ENCODE peak calls at places on chromosomes 11 and 22, in four cellular contexts. G is astrocyte of the spinal cord, B is right atrium auricular region, U is fibroblast of lung. F is an unnamed sample.

GRCh38 chr11:42521994-42522393 is 789.8 kb upstream of the API5 start:
- DNase-seq in G (peak; percentile 0), B (no peak), U (peak; percentile 10), F (peak; percentile 68)

GRCh38 chr11:114160884-114161283 is 101.4 kb downstream of the ZBTB16 start:
- DNase-seq in G (peak; percentile 55), B (no peak), U (no peak), F (peak; percentile 92)

GRCh38 chr22:17700778-17701177 is 62.2 kb downstream of the BCL2L13 start:
- DNase-seq in G (no peak), B (no peak), U (no peak), F (no peak)

GRCh38 chr11:105673089-105673488 is 63.2 kb downstream of the GRIA4 start:
- DNase-seq in G (peak; percentile 68), B (no peak), U (peak; percentile 56), F (peak; percentile 40)

GRCh38 chr22:33922268-33922667 is 2.0 kb upstream of the LARGE1 start:
- DNase-seq in G (no peak), B (peak; percentile 67), U (peak; percentile 30), F (peak; percentile 9)

GRCh38 chr11:76624515-76625379 is 45.8 kb downstream of the LRRC32 start:
- DNase-seq in G (no peak), B (peak; percentile 46), U (no peak), F (no peak)

GRCh38 chr22:39176067-39176621 is 23.7 kb upstream of the CBX7 start:
- DNase-seq in G (peak; percentile 49), B (no peak), U (peak; percentile 74), F (peak; percentile 35)

GRCh38 chr11:130781906-130782305 is 134.4 kb downstream of the SNX19 start:
- DNase-seq in G (peak; percentile 55), B (peak; percentile 73), U (peak; percentile 83), F (peak; percentile 90)

GRCh38 chr11:72641900-72642814 is 32.1 kb downstream of the PDE2A start:
- DNase-seq in G (no peak), B (no peak), U (peak; percentile 7), F (no peak)

GRCh38 chr22:40976866-40977700 is 25.9 kb downstream of the RBX1 start:
- DNase-seq in G (no peak), B (no peak), U (no peak), F (no peak)

GRCh38 chr11:79094601-79095000 is 346.2 kb downstream of the TENM4 start:
- DNase-seq in G (no peak), B (no peak), U (no peak), F (no peak)

GRCh38 chr11:69044111-69045013 is 4.4 kb upstream of the TPCN2 start:
- DNase-seq in G (peak; percentile 77), B (peak; percentile 76), U (peak; percentile 67), F (peak; percentile 58)

GRCh38 chr11:68014157-68014965 is 4.2 kb downstream of the ALDH3B1 start:
- DNase-seq in G (peak; percentile 79), B (no peak), U (peak; percentile 79), F (peak; percentile 88)

GRCh38 chr22:45101828-45102227 is 61.9 kb upstream of the NUP50 start:
- DNase-seq in G (peak; percentile 60), B (peak; percentile 64), U (peak; percentile 44), F (peak; percentile 80)
- TF ChIP-seq CTCF in G (peak; percentile 63), B (no peak), U (peak; percentile 69), F (peak; percentile 75)

GRCh38 chr11:57318178-57318577 is 6.6 kb downstream of the TNKS1BP1 start:
- DNase-seq in G (no peak), B (no peak), U (peak; percentile 36), F (peak; percentile 61)
- H3K4me3 ChIP-seq in G (no peak overlapping the region), B (no peak overlapping the region), U (no peak overlapping the region), F (no peak overlapping the region)

GRCh38 chr11:95154514-95154913 is 64.9 kb downstream of the ENDOD1 start:
- DNase-seq in G (peak; percentile 54), B (no peak), U (peak; percentile 42), F (peak; percentile 67)
- TF ChIP-seq CTCF in G (peak; percentile 69), B (no peak), U (peak; percentile 48), F (peak; percentile 65)

GRCh38 chr11:62025429-62026105 is 58.1 kb upstream of the FTH1 start:
- DNase-seq in G (peak; percentile 82), B (peak; percentile 94), U (peak; percentile 75), F (peak; percentile 97)
- H3K4me3 ChIP-seq in G (no peak overlapping the region), B (peak overlapping the region; percentile 10), U (no peak overlapping the region), F (peak overlapping the region; percentile 10)

DNA sequence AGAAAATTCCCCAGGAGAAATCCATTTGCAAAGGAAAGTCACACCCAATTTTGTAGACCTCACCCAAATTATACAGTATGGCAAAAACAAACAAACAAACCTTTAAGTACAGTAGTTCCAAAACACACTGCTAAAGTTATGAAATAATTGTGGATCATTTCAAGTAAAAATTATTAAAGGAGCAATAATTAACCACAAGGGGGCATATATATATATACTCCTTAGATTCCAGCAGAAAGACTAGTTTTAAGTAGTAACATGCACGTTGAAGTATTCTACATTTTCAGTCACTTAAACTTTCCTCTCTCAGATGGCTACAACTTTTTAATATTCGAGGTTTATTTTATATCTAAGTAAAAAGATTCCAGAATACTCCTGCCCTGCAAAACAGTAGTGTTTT is 26.8 kb downstream of the RNF141 start:
- DNase-seq in G (peak; percentile 26), B (no peak), U (no peak), F (peak; percentile 35)
- TF ChIP-seq CTCF in G (peak; percentile 13), B (peak; percentile 23), U (no peak), F (peak; percentile 27)

GRCh38 chr11:95585071-95585751 is 204.4 kb downstream of the FAM76B start:
- DNase-seq in G (peak; percentile 54), B (no peak), U (peak; percentile 84), F (peak; percentile 66)

GRCh38 chr11:95584180-95584579 is 205.4 kb downstream of the FAM76B start:
- DNase-seq in G (peak; percentile 20), B (no peak), U (peak; percentile 70), F (peak; percentile 78)

GRCh38 chr11:95585752-95586077 is 203.9 kb downstream of the FAM76B start:
- DNase-seq in G (no peak), B (no peak), U (no peak), F (no peak)

GRCh38 chr11:95586155-95586554 is 203.4 kb downstream of the FAM76B start:
- DNase-seq in G (no peak), B (no peak), U (no peak), F (no peak)

GRCh38 chr11:95584589-95584988 is 205.0 kb downstream of the FAM76B start:
- DNase-seq in G (no peak), B (no peak), U (no peak), F (no peak)
- H3K4me3 ChIP-seq in G (no peak overlapping the region), B (no peak overlapping the region), U (no peak overlapping the region), F (no peak overlapping the region)

DNA sequence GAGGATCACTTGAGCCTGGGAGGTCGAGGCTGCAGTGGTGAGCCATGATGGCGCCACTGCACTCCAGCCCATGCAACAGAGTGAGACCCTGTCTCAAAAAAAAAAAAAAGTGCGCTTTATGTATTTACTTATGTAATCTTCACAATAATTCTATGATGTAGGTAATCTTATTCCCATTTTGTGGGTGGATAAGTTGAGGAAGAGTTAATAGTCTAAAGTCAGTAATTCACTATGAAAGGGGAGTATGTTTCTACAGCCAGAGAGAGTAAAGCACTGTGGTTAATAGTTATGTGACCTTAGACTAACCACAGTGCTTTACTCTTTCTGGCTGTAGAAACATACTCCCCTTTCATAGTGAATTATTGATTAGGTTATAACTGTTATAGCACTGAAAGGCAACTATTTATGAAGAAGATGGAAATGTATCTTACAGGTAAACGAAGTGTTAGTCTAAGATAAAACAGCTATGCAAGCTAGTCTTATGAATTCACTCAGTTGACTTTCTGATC is 11.9 kb downstream of the CTR9 start:
- DNase-seq in G (no peak), B (no peak), U (no peak), F (no peak)
- TF ChIP-seq CTCF in G (no peak), B (no peak), U (no peak), F (no peak)